ENCODE peak calls at places on chromosomes 2 and 18, in six cellular contexts. F is T-helper 17 cell; K is stimulated activated CD8-positive, alpha-beta memory T cell treated with anti-CD3 and anti-CD28 coated beads, Interleukin-15, amount 100 ng/mL, for 24 hours; I is activated T-helper 1 cell treated with anti-CD3 and anti-CD28 coated beads, Interleukin-2, amount 50 U/mL, for 16 hours; O is PC-3; C is CD4-positive, alpha-beta T cell. P is an unnamed sample.

GRCh38 chr2:172736419-172737174 is 952 bp downstream of the RAPGEF4 start:
- DNase-seq in K (no peak), F (no peak), I (no peak), C (no peak), O (no peak), P (no peak)

GRCh38 chr2:19860022-19860421 is 41.8 kb downstream of the TTC32 start:
- DNase-seq in O (no peak), F (no peak), I (no peak), C (no peak), K (no peak), P (peak)

GRCh38 chr2:169397697-169398096 is 35.4 kb upstream of the LRP2 start:
- DNase-seq in O (peak), C (no peak), I (no peak), K (no peak), F (no peak), P (no peak)

GRCh38 chr2:20052872-20053281 is 1.4 kb upstream of the LAPTM4A start:
- DNase-seq in I (no peak), O (peak), K (no peak), F (no peak), C (no peak), P (peak)

GRCh38 chr2:156430978-156431358 is 5.2 kb upstream of the GPD2 start:
- DNase-seq in C (no peak), K (no peak), O (peak), I (no peak), F (no peak), P (peak)

GRCh38 chr2:161239416-161240109 is 68.7 kb upstream of the PSMD14 start:
- DNase-seq in F (no peak), C (no peak), O (no peak), K (no peak), I (no peak), P (no peak)

GRCh38 chr2:3428577-3428976 is 49.1 kb downstream of the TRAPPC12 start:
- DNase-seq in F (no peak), O (no peak), I (no peak), K (no peak), C (no peak), P (no peak)

GRCh38 chr2:173307287-173307686 is 47.4 kb upstream of the CDCA7 start:
- DNase-seq in F (no peak), K (no peak), C (no peak), O (no peak), I (no peak), P (peak)

GRCh38 chr2:52220393-52220792 is 1188.5 kb upstream of the NRXN1 start:
- DNase-seq in F (no peak), K (no peak), C (no peak), I (no peak), O (peak), P (no peak)

GRCh38 chr2:10800163-10800562 is 12.4 kb downstream of the PDIA6 start:
- DNase-seq in C (no peak), O (no peak), F (no peak), I (no peak), K (no peak), P (no peak)

GRCh38 chr2:191069606-191070005 is 55.6 kb upstream of the STAT1 start:
- DNase-seq in F (no peak), C (no peak), O (no peak), K (no peak), I (no peak), P (no peak)

GRCh38 chr2:129623783-129624182 is 355.7 kb upstream of the RAB6C start:
- DNase-seq in F (no peak), C (no peak), I (no peak), K (no peak), O (no peak), P (no peak)

GRCh38 chr2:46873632-46874068 is 42.0 kb downstream of the MCFD2 start:
- DNase-seq in C (no peak), O (peak), I (no peak), K (no peak), F (no peak), P (peak)

GRCh38 chr18:48430162-48430561 is 21.0 kb upstream of the ZBTB7C start:
- DNase-seq in O (no peak), F (no peak), I (no peak), C (no peak), K (no peak), P (no peak)

GRCh38 chr2:224360801-224361251 is 41.1 kb downstream of the FAM124B start:
- DNase-seq in I (no peak), F (no peak), C (no peak), O (peak), K (no peak), P (peak)

GRCh38 chr2:8552264-8552913 is 129.5 kb upstream of the ID2 start:
- DNase-seq in C (no peak), O (no peak), K (no peak), F (no peak), I (no peak), P (no peak)

GRCh38 chr2:65316072-65316471 is 88.4 kb downstream of the ACTR2 start:
- DNase-seq in C (no peak), I (no peak), O (peak), F (no peak), K (no peak), P (peak)

GRCh38 chr18:58412844-58413666 is 215.8 kb downstream of the ALPK2 start:
- DNase-seq in C (no peak), O (no peak), I (no peak), K (no peak), F (no peak), P (no peak)

P was measured in mammary epithelial cell.